ENCODE peak calls at places on chromosomes 12 and 14, in four cellular contexts. A, G, W and H are unnamed samples.

GRCh38 chr12:105083551-105084105 is 630 bp downstream of the ALDH1L2 start:
- DNase-seq in A (peak; percentile 80), W (no peak), G (no peak), H (no peak)

GRCh38 chr12:22477166-22477893 is 67.0 kb downstream of the C2CD5 start:
- DNase-seq in W (no peak), G (no peak), A (peak; percentile 94), H (no peak)

GRCh38 chr14:65280653-65281052 is 131.9 kb upstream of the FUT8 start:
- DNase-seq in G (no peak), A (no peak), W (no peak), H (no peak)

GRCh38 chr12:80241576-80242273 is 142.4 kb downstream of the OTOGL start:
- DNase-seq in A (peak; percentile 40), W (no peak), G (no peak), H (no peak)

GRCh38 chr14:50961606-50962259 is 17.4 kb upstream of the PYGL start:
- DNase-seq in A (peak; percentile 91), W (no peak), G (no peak), H (no peak)

GRCh38 chr14:104547998-104548700 is 31.4 kb upstream of the C14orf180 start:
- DNase-seq in G (no peak), A (no peak), W (no peak), H (peak; percentile 10)

GRCh38 chr12:5213990-5214389 is 170.3 kb downstream of the KCNA5 start:
- DNase-seq in G (no peak), W (no peak), A (no peak), H (no peak)

GRCh38 chr14:100239200-100239839 is 376 bp downstream of the YY1 start:
- DNase-seq in A (no peak), G (peak; percentile 23), W (peak; percentile 16), H (no peak)

GRCh38 chr14:101598159-101598558 is 36.9 kb downstream of the DIO3 start:
- DNase-seq in G (no peak), A (no peak), W (no peak), H (no peak)

GRCh38 chr14:59282366-59282765 is 93.9 kb downstream of the DAAM1 start:
- DNase-seq in A (peak; percentile 89), W (no peak), G (no peak), H (no peak)

GRCh38 chr14:28596336-28596735 is 170.3 kb upstream of the FOXG1 start:
- DNase-seq in G (no peak), A (peak; percentile 76), W (no peak), H (no peak)

GRCh38 chr14:51006781-51007211 is 62.5 kb upstream of the PYGL start:
- DNase-seq in A (peak; percentile 69), G (no peak), W (no peak), H (no peak)

GRCh38 chr12:55850893-55851292 is 8.2 kb upstream of the MMP19 start:
- DNase-seq in W (no peak), A (peak; percentile 67), G (no peak), H (no peak)

GRCh38 chr12:40312982-40313576 is 88.3 kb downstream of the LRRK2 start:
- DNase-seq in A (peak; percentile 48), G (no peak), W (no peak), H (no peak)

GRCh38 chr12:93322784-93323183 is 54.9 kb upstream of the NUDT4 start:
- DNase-seq in G (no peak), A (peak; percentile 38), W (no peak), H (no peak)

GRCh38 chr14:37019488-37019887 is 152.9 kb downstream of the SLC25A21 start:
- DNase-seq in W (no peak), A (no peak), G (no peak), H (no peak)

GRCh38 chr14:33916663-33917565 is 34.0 kb downstream of the EGLN3 start:
- DNase-seq in W (no peak), A (peak; percentile 22), G (no peak), H (no peak)

GRCh38 chr12:29041621-29042020 is 107.5 kb upstream of the FAR2 start:
- DNase-seq in W (no peak), A (peak; percentile 84), G (no peak), H (no peak)

GRCh38 chr14:40417777-40418401 is 985.7 kb upstream of the FBXO33 start:
- DNase-seq in A (no peak), G (no peak), W (no peak), H (peak; percentile 62)

GRCh38 chr12:6827982-6828670 is at the start of gene P3H3:
- DNase-seq in W (no peak), A (peak; percentile 38), G (no peak), H (no peak)

GRCh38 chr14:94485944-94486841 is 10.2 kb upstream of the SERPINA9 start:
- DNase-seq in A (peak; percentile 32), G (peak; percentile 11), W (peak; percentile 2), H (peak; percentile 94)

GRCh38 chr12:70366581-70367267 is 634 bp downstream of the KCNMB4 start:
- DNase-seq in A (peak; percentile 34), W (peak; percentile 42), G (peak; percentile 58), H (no peak)

GRCh38 chr12:47299586-47299985 is 219.8 kb upstream of the AMIGO2 start:
- DNase-seq in A (no peak), W (no peak), G (no peak), H (no peak)

GRCh38 chr14:39491134-39491541 is 58.9 kb upstream of the FBXO33 start:
- DNase-seq in G (no peak), W (no peak), A (peak; percentile 32), H (peak; percentile 46)

GRCh38 chr14:99744199-99744872 is 48.9 kb upstream of the EML1 start:
- DNase-seq in W (no peak), G (no peak), A (peak; percentile 55), H (no peak)

GRCh38 chr14:98937712-98938505 is 334.1 kb downstream of the BCL11B start:
- DNase-seq in W (no peak), G (no peak), A (no peak), H (no peak)

GRCh38 chr12:87216436-87216835 is 812.8 kb downstream of the C12orf50 start:
- DNase-seq in W (no peak), G (no peak), A (peak; percentile 90), H (no peak)

GRCh38 chr14:74240794-74241610 is 1.8 kb downstream of the VSX2 start:
- DNase-seq in G (no peak), A (no peak), W (no peak), H (peak; percentile 81)

GRCh38 chr12:203462-204260 is 10.3 kb downstream of the SLC6A12 start:
- DNase-seq in W (no peak), G (no peak), A (no peak), H (no peak)

GRCh38 chr12:77696183-77696582 is 134.5 kb upstream of the NAV3 start:
- DNase-seq in A (no peak), G (no peak), W (no peak), H (no peak)

GRCh38 chr12:53078425-53079225 is 565 bp downstream of the SPRYD3 start:
- DNase-seq in W (no peak), A (peak; percentile 56), G (no peak), H (no peak)